ENCODE peak calls at places on chromosomes 6 and 20, in six cellular contexts. One of them, this sample, is unnamed.

GRCh38 chr20:50980071-50980681 is 21.6 kb downstream of the MOCS3 start:
- DNase-seq in NCI-H1436: no peak
- DNase-seq in kidney glomerular epithelial cell: peak
- DNase-seq in iris pigment epithelial cell: peak
- DNase-seq in T-helper 22 cell: no peak
- DNase-seq in C1 segment of cervical spinal cord: no peak
- DNase-seq in this sample: no peak

GRCh38 chr6:15096894-15097837 is 148.7 kb upstream of the JARID2 start:
- DNase-seq in NCI-H1436: no peak
- DNase-seq in iris pigment epithelial cell: peak
- DNase-seq in kidney glomerular epithelial cell: no peak
- DNase-seq in T-helper 22 cell: no peak
- DNase-seq in C1 segment of cervical spinal cord: no peak
- DNase-seq in this sample: no peak

GRCh38 chr20:63395723-63396122 is 34.6 kb upstream of the CHRNA4 start:
- DNase-seq in T-helper 22 cell: no peak
- DNase-seq in kidney glomerular epithelial cell: no peak
- DNase-seq in C1 segment of cervical spinal cord: no peak
- DNase-seq in NCI-H1436: no peak
- DNase-seq in iris pigment epithelial cell: no peak
- DNase-seq in this sample: no peak

GRCh38 chr6:11414564-11414963 is 123.0 kb upstream of the TMEM170B start:
- DNase-seq in C1 segment of cervical spinal cord: no peak
- DNase-seq in NCI-H1436: no peak
- DNase-seq in iris pigment epithelial cell: peak
- DNase-seq in kidney glomerular epithelial cell: peak
- DNase-seq in T-helper 22 cell: peak
- DNase-seq in this sample: no peak

GRCh38 chr6:143680157-143680556 is 2.4 kb downstream of the PHACTR2 start:
- DNase-seq in kidney glomerular epithelial cell: no peak
- DNase-seq in NCI-H1436: no peak
- DNase-seq in T-helper 22 cell: no peak
- DNase-seq in C1 segment of cervical spinal cord: no peak
- DNase-seq in iris pigment epithelial cell: no peak
- DNase-seq in this sample: no peak

GRCh38 chr6:42727084-42727601 is 4.7 kb upstream of the PRPH2 start:
- DNase-seq in kidney glomerular epithelial cell: no peak
- DNase-seq in T-helper 22 cell: no peak
- DNase-seq in iris pigment epithelial cell: peak
- DNase-seq in NCI-H1436: no peak
- DNase-seq in C1 segment of cervical spinal cord: peak
- DNase-seq in this sample: peak

GRCh38 chr6:34243901-34244884 is 4.6 kb downstream of the SMIM29 start:
- DNase-seq in kidney glomerular epithelial cell: peak
- DNase-seq in C1 segment of cervical spinal cord: peak
- DNase-seq in T-helper 22 cell: no peak
- DNase-seq in NCI-H1436: no peak
- DNase-seq in iris pigment epithelial cell: peak
- DNase-seq in this sample: peak

GRCh38 chr20:2746636-2747265 is 53.7 kb downstream of the CPXM1 start:
- DNase-seq in iris pigment epithelial cell: no peak
- DNase-seq in NCI-H1436: no peak
- DNase-seq in T-helper 22 cell: no peak
- DNase-seq in kidney glomerular epithelial cell: no peak
- DNase-seq in C1 segment of cervical spinal cord: no peak
- DNase-seq in this sample: no peak

GRCh38 chr6:95209007-95209406 is 368.3 kb upstream of the MANEA start:
- DNase-seq in T-helper 22 cell: no peak
- DNase-seq in kidney glomerular epithelial cell: no peak
- DNase-seq in NCI-H1436: no peak
- DNase-seq in C1 segment of cervical spinal cord: no peak
- DNase-seq in iris pigment epithelial cell: no peak
- DNase-seq in this sample: no peak

GRCh38 chr6:153568601-153569000 is 437.5 kb upstream of the RGS17 start:
- DNase-seq in T-helper 22 cell: no peak
- DNase-seq in C1 segment of cervical spinal cord: no peak
- DNase-seq in NCI-H1436: no peak
- DNase-seq in kidney glomerular epithelial cell: no peak
- DNase-seq in iris pigment epithelial cell: peak
- DNase-seq in this sample: no peak

This sample was measured in tibial nerve.